ENCODE peak calls at places on chromosomes 11 and 22, in six cellular contexts. W is OCI-LY7; F is GM12878; A is iPS DF 6.9; O is effector memory CD4-positive, alpha-beta T cell; S is K562. H is an unnamed sample.

GRCh38 chr22:17101475-17102296 is 16.9 kb downstream of the IL17RA start:
- DNase-seq in F (no peak), O (no peak), S (no peak), A (no peak), W (no peak), H (no peak)

GRCh38 chr11:114909866-114910265 is 231.5 kb downstream of the NXPE2 start:
- DNase-seq in S (no peak), W (no peak), F (no peak), O (no peak), A (peak; percentile 25), H (no peak)

GRCh38 chr22:28741200-28741757 is 341 bp downstream of the CHEK2 start:
- DNase-seq in S (no peak), A (no peak), F (no peak), W (no peak), O (no peak), H (no peak)

GRCh38 chr11:28566643-28567042 is 458.5 kb downstream of the METTL15 start:
- DNase-seq in S (peak; percentile 23), W (no peak), O (no peak), F (no peak), A (no peak), H (peak; percentile 99)

GRCh38 chr11:17991799-17992433 is 20.9 kb downstream of the SERGEF start:
- DNase-seq in S (peak; percentile 66), F (no peak), W (peak; percentile 68), O (no peak), A (no peak), H (peak; percentile 72)

GRCh38 chr11:119205080-119205479 is 1.1 kb upstream of the CBL start:
- DNase-seq in O (no peak), A (no peak), W (peak; percentile 41), F (no peak), S (peak; percentile 28), H (no peak)

GRCh38 chr11:79047356-79047755 is 393.5 kb downstream of the TENM4 start:
- DNase-seq in F (no peak), S (no peak), A (no peak), W (no peak), O (no peak), H (no peak)

GRCh38 chr11:102603091-102603490 is 22.0 kb downstream of the MMP20 start:
- DNase-seq in O (no peak), F (no peak), A (no peak), W (no peak), S (no peak), H (peak; percentile 49)

GRCh38 chr11:68014157-68014965 is 4.2 kb downstream of the ALDH3B1 start:
- DNase-seq in A (no peak), W (no peak), O (no peak), S (no peak), F (no peak), H (peak; percentile 88)

GRCh38 chr11:7538023-7538422 is 24.2 kb downstream of the PPFIBP2 start:
- DNase-seq in O (no peak), A (no peak), F (no peak), S (no peak), W (no peak), H (peak; percentile 74)

GRCh38 chr11:33701831-33702230 is 1.2 kb upstream of the C11orf91 start:
- DNase-seq in W (no peak), S (no peak), O (no peak), A (no peak), F (no peak), H (peak; percentile 93)

GRCh38 chr11:67160872-67161783 is 42.1 kb downstream of the KDM2A start:
- DNase-seq in F (no peak), A (no peak), W (no peak), O (no peak), S (peak; percentile 6), H (peak; percentile 38)

GRCh38 chr11:70430671-70431574 is 32.6 kb downstream of the CTTN start:
- DNase-seq in A (no peak), W (no peak), O (no peak), F (no peak), S (no peak), H (no peak)

GRCh38 chr11:64742087-64742939 is 1.6 kb downstream of the RASGRP2 start:
- DNase-seq in A (no peak), F (no peak), S (peak; percentile 72), O (no peak), W (peak; percentile 51), H (peak; percentile 61)

GRCh38 chr11:84247129-84247528 is 961.0 kb upstream of the CCDC90B start:
- DNase-seq in S (no peak), A (no peak), W (no peak), F (no peak), O (no peak), H (no peak)

GRCh38 chr22:27800250-27801131 is 1.1 kb downstream of the MN1 start:
- DNase-seq in S (no peak), O (no peak), W (no peak), F (no peak), A (no peak), H (peak; percentile 80)

GRCh38 chr11:44980533-44981427 is 30.1 kb upstream of the TP53I11 start:
- DNase-seq in S (no peak), O (no peak), F (no peak), A (no peak), W (peak; percentile 18), H (no peak)

GRCh38 chr11:73281796-73282660 is 9.9 kb downstream of the P2RY6 start:
- DNase-seq in F (no peak), O (no peak), A (no peak), W (no peak), S (no peak), H (no peak)

GRCh38 chr11:73283316-73284035 is 11.3 kb downstream of the P2RY6 start:
- DNase-seq in W (no peak), O (no peak), A (no peak), S (peak; percentile 29), F (no peak), H (no peak)

GRCh38 chr11:73280606-73281005 is 8.5 kb downstream of the P2RY6 start:
- DNase-seq in O (no peak), A (no peak), W (no peak), S (no peak), F (no peak), H (no peak)

GRCh38 chr11:73284106-73284505 is 12.0 kb downstream of the P2RY6 start:
- DNase-seq in W (no peak), O (no peak), S (no peak), F (no peak), A (no peak), H (no peak)

GRCh38 chr11:73281201-73281741 is 9.1 kb downstream of the P2RY6 start:
- DNase-seq in O (no peak), S (no peak), A (no peak), W (no peak), F (no peak), H (no peak)
- H3K4me1 ChIP-seq in O (no peaks in the 10 kb centered on the region), S (no peaks in the 10 kb centered on the region), A (no peaks in the 10 kb centered on the region), W (no peaks in the 10 kb centered on the region), F (peaks cover 3% of the 10 kb centered on the region), H (no peaks in the 10 kb centered on the region)

DNA sequence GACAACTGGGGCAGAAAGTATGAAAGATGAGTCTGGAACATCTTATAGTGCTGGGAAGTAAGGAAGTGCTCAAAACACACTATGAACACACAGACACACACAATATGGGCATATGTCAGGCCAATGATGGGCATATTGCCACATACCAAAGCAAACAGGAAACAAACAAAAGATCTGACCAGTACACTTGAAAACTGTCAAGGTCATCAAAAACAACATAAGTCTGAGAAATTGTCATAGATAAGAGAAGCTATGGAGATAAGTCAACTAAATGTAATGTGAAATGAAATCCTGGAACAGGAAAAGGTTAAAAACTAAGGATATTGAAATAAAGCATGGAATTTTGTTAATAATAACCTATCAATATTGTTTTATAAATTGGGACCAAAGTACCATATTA is 46.4 kb downstream of the GUCY1A2 start:
- DNase-seq in A (no peak), S (no peak), O (no peak), W (no peak), F (no peak), H (no peak)
- H3K4me3 ChIP-seq in A (no peak overlapping the region), S (no peak overlapping the region), O (no peak overlapping the region), W (no peak overlapping the region), F (no peak overlapping the region), H (no peak overlapping the region)

GRCh38 chr11:1121343-1122331 is 36.1 kb upstream of the MUC5AC start:
- DNase-seq in S (no peak), F (no peak), A (no peak), O (no peak), W (no peak), H (peak; percentile 36)

GRCh38 chr11:1117970-1118369 is 39.8 kb upstream of the MUC5AC start:
- DNase-seq in F (no peak), W (no peak), A (no peak), S (no peak), O (no peak), H (no peak)

GRCh38 chr11:1120532-1121342 is 37.0 kb upstream of the MUC5AC start:
- DNase-seq in A (no peak), S (no peak), F (no peak), W (no peak), O (no peak), H (no peak)

GRCh38 chr11:1118755-1119275 is 38.9 kb upstream of the MUC5AC start:
- DNase-seq in W (no peak), O (no peak), A (no peak), S (no peak), F (no peak), H (no peak)

GRCh38 chr11:1119282-1120146 is 38.2 kb upstream of the MUC5AC start:
- DNase-seq in W (no peak), A (no peak), O (no peak), S (no peak), F (no peak), H (no peak)
- H3K4me1 ChIP-seq in W (no peaks in the 10 kb centered on the region), A (no peaks in the 10 kb centered on the region), O (no peaks in the 10 kb centered on the region), S (no peaks in the 10 kb centered on the region), F (no peaks in the 10 kb centered on the region), H (no peaks in the 10 kb centered on the region)

GRCh38 chr22:26169312-26170111 is at the start of gene SEZ6L:
- DNase-seq in S (no peak), F (no peak), A (no peak), O (no peak), W (no peak), H (peak; percentile 1)

GRCh38 chr22:26168934-26169311 is 339 bp upstream of the SEZ6L start:
- DNase-seq in F (no peak), A (no peak), O (no peak), W (no peak), S (no peak), H (peak; percentile 39)

GRCh38 chr22:26170795-26171194 is 1.5 kb downstream of the SEZ6L start:
- DNase-seq in F (no peak), S (peak; percentile 24), W (no peak), O (no peak), A (no peak), H (peak; percentile 10)

GRCh38 chr22:26170112-26170492 is 840 bp downstream of the SEZ6L start:
- DNase-seq in F (no peak), S (no peak), W (no peak), A (no peak), O (no peak), H (no peak)

DNA sequence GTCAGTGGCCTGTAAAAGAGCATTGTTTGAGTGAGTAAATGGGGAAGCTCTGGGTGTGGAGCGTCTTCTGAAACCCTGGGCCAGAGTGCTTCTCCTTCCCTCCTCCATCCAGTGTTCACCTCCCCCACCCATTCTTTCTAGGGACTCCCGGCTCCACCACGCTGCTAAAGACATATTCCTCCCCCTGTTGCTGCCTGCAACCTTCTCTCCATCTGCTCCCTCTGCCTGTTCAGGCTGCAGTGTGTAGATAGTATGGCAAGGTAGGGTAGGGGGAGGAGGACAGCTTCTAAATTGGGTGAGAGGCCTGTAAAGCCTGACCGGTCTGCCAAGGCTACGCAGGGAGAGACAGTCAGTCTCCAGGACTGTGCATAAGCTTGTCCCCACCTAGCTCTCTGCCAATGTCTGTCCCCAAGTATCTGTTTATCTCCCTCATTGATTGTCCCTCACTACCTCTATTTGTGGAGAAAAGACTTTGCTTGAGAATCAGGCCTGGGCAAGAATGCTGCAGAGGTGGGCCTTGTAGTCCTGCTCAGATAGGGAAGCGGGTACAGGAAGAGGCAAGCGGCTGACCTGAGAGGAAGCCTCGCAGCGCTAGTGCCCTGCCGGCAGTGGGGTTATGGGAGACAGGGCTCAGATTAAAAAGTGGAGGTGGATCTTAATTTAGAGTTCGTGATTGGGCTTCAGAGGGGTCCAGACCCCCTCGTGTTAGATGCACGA is 905 bp upstream of the SEZ6L start:
- DNase-seq in A (no peak), S (no peak), F (no peak), O (no peak), W (no peak), H (no peak)
- H3K4me3 ChIP-seq in A (no peak overlapping the region), S (no peak overlapping the region), F (no peak overlapping the region), O (no peak overlapping the region), W (no peak overlapping the region), H (no peak overlapping the region)